ENCODE peak calls at places on chromosomes 16 and 17, in ten cellular contexts. One of them, this sample, is unnamed. For H3K27me3 and H3K36me3, the result is how much of the 10 kb centered on the place peaks cover.

GRCh38 chr17:48054238-48055185 is 6.4 kb downstream of the NFE2L1 start:
- DNase-seq in RWPE2: peak
- DNase-seq in thyroid gland: peak
- DNase-seq in ovary: peak
- DNase-seq in GM23248: peak
- DNase-seq in GM06990: no peak
- DNase-seq in heart right ventricle: peak
- DNase-seq in prostate gland: peak
- DNase-seq in psoas muscle: peak
- DNase-seq in stomach: peak
- DNase-seq in this sample: peak

GRCh38 chr17:66932295-66932694 is 32.2 kb upstream of the CACNG4 start:
- DNase-seq in RWPE2: no peak
- DNase-seq in thyroid gland: no peak
- DNase-seq in ovary: no peak
- DNase-seq in GM23248: no peak
- DNase-seq in GM06990: no peak
- DNase-seq in heart right ventricle: no peak
- DNase-seq in prostate gland: no peak
- DNase-seq in psoas muscle: no peak
- DNase-seq in stomach: no peak
- DNase-seq in this sample: peak

GRCh38 chr16:81642107-81642436 is 137.0 kb upstream of the PLCG2 start:
- DNase-seq in RWPE2: no peak
- DNase-seq in thyroid gland: no peak
- DNase-seq in ovary: no peak
- DNase-seq in GM23248: no peak
- DNase-seq in GM06990: no peak
- DNase-seq in heart right ventricle: no peak
- DNase-seq in prostate gland: no peak
- DNase-seq in psoas muscle: no peak
- DNase-seq in stomach: no peak
- DNase-seq in this sample: no peak

GRCh38 chr17:69506489-69506888 is 92.0 kb downstream of the MAP2K6 start:
- DNase-seq in RWPE2: no peak
- DNase-seq in thyroid gland: no peak
- DNase-seq in ovary: no peak
- DNase-seq in GM23248: peak
- DNase-seq in GM06990: no peak
- DNase-seq in heart right ventricle: no peak
- DNase-seq in prostate gland: no peak
- DNase-seq in psoas muscle: no peak
- DNase-seq in stomach: no peak
- DNase-seq in this sample: no peak

GRCh38 chr17:10033982-10034381 is 128.9 kb upstream of the RCVRN start:
- DNase-seq in RWPE2: no peak
- DNase-seq in thyroid gland: no peak
- DNase-seq in ovary: no peak
- DNase-seq in GM23248: peak
- DNase-seq in GM06990: no peak
- DNase-seq in heart right ventricle: no peak
- DNase-seq in prostate gland: no peak
- DNase-seq in psoas muscle: no peak
- DNase-seq in stomach: no peak
- DNase-seq in this sample: no peak

GRCh38 chr16:58814348-58814801 is 80.3 kb upstream of the GOT2 start:
- DNase-seq in RWPE2: no peak
- DNase-seq in thyroid gland: peak
- DNase-seq in ovary: peak
- DNase-seq in GM23248: peak
- DNase-seq in GM06990: peak
- DNase-seq in heart right ventricle: peak
- DNase-seq in prostate gland: peak
- DNase-seq in psoas muscle: no peak
- DNase-seq in stomach: peak
- DNase-seq in this sample: peak

GRCh38 chr16:75379911-75380847 is 53.1 kb downstream of the CFDP1 start:
- DNase-seq in RWPE2: no peak
- DNase-seq in thyroid gland: no peak
- DNase-seq in ovary: no peak
- DNase-seq in GM23248: no peak
- DNase-seq in GM06990: peak
- DNase-seq in heart right ventricle: no peak
- DNase-seq in prostate gland: no peak
- DNase-seq in psoas muscle: no peak
- DNase-seq in stomach: no peak
- DNase-seq in this sample: no peak

GRCh38 chr17:83201206-83202001 is 122.0 kb downstream of the METRNL start:
- DNase-seq in RWPE2: no peak
- DNase-seq in thyroid gland: peak
- DNase-seq in ovary: no peak
- DNase-seq in GM23248: peak
- DNase-seq in GM06990: no peak
- DNase-seq in heart right ventricle: no peak
- DNase-seq in prostate gland: peak
- DNase-seq in psoas muscle: peak
- DNase-seq in stomach: peak
- DNase-seq in this sample: peak

DNA sequence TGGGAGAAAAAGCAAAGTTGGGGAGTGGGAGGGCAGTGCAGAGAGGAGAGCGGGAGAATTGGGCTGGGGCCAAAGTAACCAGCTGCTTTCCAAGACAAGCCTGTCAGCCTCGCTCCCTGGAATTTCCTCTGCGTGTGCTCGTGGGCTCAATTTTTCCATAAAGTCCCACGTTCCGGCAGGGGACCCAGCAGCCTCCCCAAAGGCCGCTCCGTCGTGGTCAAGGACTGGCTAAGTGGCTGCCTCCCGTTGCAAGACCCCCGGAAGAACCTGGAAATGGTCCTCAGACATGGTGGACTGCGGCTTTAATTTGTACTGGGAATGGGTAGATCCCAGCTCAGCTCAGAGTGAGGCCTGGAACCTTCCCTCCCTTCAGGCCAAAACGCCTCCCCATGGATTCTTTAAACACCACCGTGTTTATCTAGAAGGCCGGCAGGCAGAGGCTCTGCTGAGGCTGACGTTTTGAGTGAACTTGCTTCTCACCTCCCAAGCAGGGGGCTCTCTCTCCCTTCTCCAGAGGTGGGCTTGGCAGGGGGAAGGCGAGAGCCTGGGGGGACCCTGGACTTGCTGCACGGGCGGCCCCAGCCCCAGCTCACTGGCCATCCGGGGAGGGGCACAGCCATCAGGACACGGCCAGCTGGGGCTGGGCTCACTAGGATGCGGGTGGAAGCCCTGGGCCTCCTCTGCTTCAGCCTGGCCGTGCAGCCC is 190.0 kb downstream of the C16orf95 start:
- DNase-seq in RWPE2: peak
- DNase-seq in thyroid gland: no peak
- DNase-seq in ovary: peak
- DNase-seq in GM23248: no peak
- DNase-seq in GM06990: no peak
- DNase-seq in heart right ventricle: peak
- DNase-seq in prostate gland: no peak
- DNase-seq in psoas muscle: no peak
- DNase-seq in stomach: no peak
- DNase-seq in this sample: no peak
- H3K4me3 ChIP-seq in RWPE2: no peak
- H3K4me3 ChIP-seq in thyroid gland: no peak
- H3K4me3 ChIP-seq in ovary: no peak
- H3K4me3 ChIP-seq in GM23248: no peak
- H3K4me3 ChIP-seq in GM06990: no peak
- H3K4me3 ChIP-seq in heart right ventricle: peak
- H3K4me3 ChIP-seq in prostate gland: no peak
- H3K4me3 ChIP-seq in psoas muscle: no peak
- H3K4me3 ChIP-seq in stomach: no peak
- H3K4me3 ChIP-seq in this sample: no peak

GRCh38 chr17:58282442-58282841 is 1.7 kb upstream of the MPO start:
- DNase-seq in RWPE2: no peak
- DNase-seq in thyroid gland: no peak
- DNase-seq in ovary: no peak
- DNase-seq in GM23248: no peak
- DNase-seq in GM06990: no peak
- DNase-seq in heart right ventricle: no peak
- DNase-seq in prostate gland: no peak
- DNase-seq in psoas muscle: no peak
- DNase-seq in stomach: no peak
- DNase-seq in this sample: no peak

GRCh38 chr17:58283674-58284612 is 3.2 kb upstream of the MPO start:
- DNase-seq in RWPE2: no peak
- DNase-seq in thyroid gland: no peak
- DNase-seq in ovary: no peak
- DNase-seq in GM23248: no peak
- DNase-seq in GM06990: no peak
- DNase-seq in heart right ventricle: no peak
- DNase-seq in prostate gland: no peak
- DNase-seq in psoas muscle: no peak
- DNase-seq in stomach: no peak
- DNase-seq in this sample: no peak

GRCh38 chr17:58280480-58281217 is at the start of gene MPO:
- DNase-seq in RWPE2: no peak
- DNase-seq in thyroid gland: no peak
- DNase-seq in ovary: no peak
- DNase-seq in GM23248: no peak
- DNase-seq in GM06990: no peak
- DNase-seq in heart right ventricle: no peak
- DNase-seq in prostate gland: no peak
- DNase-seq in psoas muscle: no peak
- DNase-seq in stomach: no peak
- DNase-seq in this sample: no peak

GRCh38 chr17:58279736-58280479 is 827 bp downstream of the MPO start:
- DNase-seq in RWPE2: no peak
- DNase-seq in thyroid gland: no peak
- DNase-seq in ovary: no peak
- DNase-seq in GM23248: no peak
- DNase-seq in GM06990: no peak
- DNase-seq in heart right ventricle: no peak
- DNase-seq in prostate gland: no peak
- DNase-seq in psoas muscle: no peak
- DNase-seq in stomach: no peak
- DNase-seq in this sample: no peak

GRCh38 chr17:58281511-58282011 is 826 bp upstream of the MPO start:
- DNase-seq in RWPE2: no peak
- DNase-seq in thyroid gland: no peak
- DNase-seq in ovary: no peak
- DNase-seq in GM23248: no peak
- DNase-seq in GM06990: no peak
- DNase-seq in heart right ventricle: no peak
- DNase-seq in prostate gland: no peak
- DNase-seq in psoas muscle: no peak
- DNase-seq in stomach: no peak
- DNase-seq in this sample: no peak
- H3K27me3 ChIP-seq in RWPE2: under half
- H3K27me3 ChIP-seq in thyroid gland: under half
- H3K27me3 ChIP-seq in ovary: under half
- H3K27me3 ChIP-seq in GM23248: under half
- H3K27me3 ChIP-seq in GM06990: under half
- H3K27me3 ChIP-seq in heart right ventricle: half or more
- H3K27me3 ChIP-seq in prostate gland: under half
- H3K27me3 ChIP-seq in psoas muscle: under half
- H3K27me3 ChIP-seq in stomach: under half
- H3K27me3 ChIP-seq in this sample: under half

GRCh38 chr17:68446626-68447041 is 10.7 kb downstream of the WIPI1 start:
- DNase-seq in RWPE2: no peak
- DNase-seq in thyroid gland: no peak
- DNase-seq in ovary: no peak
- DNase-seq in GM23248: no peak
- DNase-seq in GM06990: no peak
- DNase-seq in heart right ventricle: no peak
- DNase-seq in prostate gland: no peak
- DNase-seq in psoas muscle: no peak
- DNase-seq in stomach: no peak
- DNase-seq in this sample: no peak

GRCh38 chr17:68450391-68450790 is 6.9 kb downstream of the WIPI1 start:
- DNase-seq in RWPE2: no peak
- DNase-seq in thyroid gland: no peak
- DNase-seq in ovary: no peak
- DNase-seq in GM23248: no peak
- DNase-seq in GM06990: no peak
- DNase-seq in heart right ventricle: no peak
- DNase-seq in prostate gland: no peak
- DNase-seq in psoas muscle: no peak
- DNase-seq in stomach: no peak
- DNase-seq in this sample: no peak

GRCh38 chr17:68451650-68452354 is 5.5 kb downstream of the WIPI1 start:
- DNase-seq in RWPE2: no peak
- DNase-seq in thyroid gland: no peak
- DNase-seq in ovary: no peak
- DNase-seq in GM23248: no peak
- DNase-seq in GM06990: no peak
- DNase-seq in heart right ventricle: no peak
- DNase-seq in prostate gland: no peak
- DNase-seq in psoas muscle: no peak
- DNase-seq in stomach: no peak
- DNase-seq in this sample: no peak

GRCh38 chr17:68450801-68451200 is 6.5 kb downstream of the WIPI1 start:
- DNase-seq in RWPE2: no peak
- DNase-seq in thyroid gland: no peak
- DNase-seq in ovary: no peak
- DNase-seq in GM23248: no peak
- DNase-seq in GM06990: no peak
- DNase-seq in heart right ventricle: no peak
- DNase-seq in prostate gland: no peak
- DNase-seq in psoas muscle: no peak
- DNase-seq in stomach: no peak
- DNase-seq in this sample: no peak

DNA sequence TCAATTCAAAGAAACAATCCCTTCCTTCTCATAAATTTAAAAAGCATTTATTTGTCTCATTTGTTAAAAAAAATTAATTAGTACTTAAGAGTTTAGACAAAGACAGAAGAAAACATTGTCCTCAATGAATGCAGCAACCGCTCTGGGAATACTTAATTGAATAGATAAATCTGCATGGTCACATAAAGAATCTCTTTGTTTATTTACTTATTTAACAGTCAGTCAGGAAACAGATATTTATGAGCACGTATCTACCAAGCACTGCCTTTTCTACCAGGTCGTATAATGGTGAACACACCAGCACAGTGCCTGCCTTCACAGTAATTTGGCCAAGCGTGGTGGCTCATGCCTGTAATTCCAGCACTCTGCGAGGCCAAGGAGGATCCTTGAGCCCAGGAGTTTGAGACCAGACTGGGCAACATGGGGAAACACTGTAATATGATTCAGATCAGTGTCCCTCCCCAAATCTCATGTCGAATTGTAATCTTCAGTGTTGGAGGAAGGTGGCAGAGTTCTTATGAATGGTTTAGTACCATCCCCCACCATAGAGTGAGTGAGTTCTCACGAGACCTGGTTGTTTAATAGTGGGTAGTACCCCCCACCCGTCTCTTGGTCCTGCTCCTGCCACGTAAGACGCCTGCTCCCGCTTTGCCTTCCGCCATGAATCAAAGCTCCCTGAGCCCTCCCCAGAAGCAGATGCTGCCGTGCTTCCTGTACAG is 8.1 kb downstream of the WIPI1 start:
- DNase-seq in RWPE2: no peak
- DNase-seq in thyroid gland: no peak
- DNase-seq in ovary: no peak
- DNase-seq in GM23248: no peak
- DNase-seq in GM06990: no peak
- DNase-seq in heart right ventricle: no peak
- DNase-seq in prostate gland: no peak
- DNase-seq in psoas muscle: no peak
- DNase-seq in stomach: no peak
- DNase-seq in this sample: no peak
- H3K36me3 ChIP-seq in RWPE2: under half
- H3K36me3 ChIP-seq in thyroid gland: under half
- H3K36me3 ChIP-seq in ovary: under half
- H3K36me3 ChIP-seq in GM23248: half or more
- H3K36me3 ChIP-seq in GM06990: under half
- H3K36me3 ChIP-seq in heart right ventricle: under half
- H3K36me3 ChIP-seq in prostate gland: under half
- H3K36me3 ChIP-seq in psoas muscle: under half
- H3K36me3 ChIP-seq in stomach: half or more
- H3K36me3 ChIP-seq in this sample: under half

DNA sequence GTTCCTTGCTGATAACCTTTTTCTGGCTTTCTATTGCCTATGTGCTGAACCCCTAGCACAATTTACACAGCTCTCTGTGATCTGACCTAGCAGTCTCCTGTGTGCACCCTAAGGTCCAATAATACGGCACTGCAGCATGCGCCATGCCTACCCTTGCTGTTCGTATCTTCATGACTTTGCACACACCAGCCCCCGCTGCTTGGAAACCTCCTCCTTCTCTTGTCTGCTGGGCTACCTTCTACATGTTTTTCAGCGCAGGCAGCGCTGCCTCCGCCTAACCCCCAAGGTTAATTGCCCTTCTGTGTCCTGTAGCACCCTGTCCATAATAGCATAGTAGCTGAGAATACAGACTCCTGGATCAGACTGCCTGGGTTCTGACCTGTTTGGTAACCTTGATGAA is 1.4 kb downstream of the STARD3 start:
- DNase-seq in RWPE2: no peak
- DNase-seq in thyroid gland: no peak
- DNase-seq in ovary: no peak
- DNase-seq in GM23248: no peak
- DNase-seq in GM06990: no peak
- DNase-seq in heart right ventricle: no peak
- DNase-seq in prostate gland: no peak
- DNase-seq in psoas muscle: no peak
- DNase-seq in stomach: no peak
- DNase-seq in this sample: no peak
- H3K4me3 ChIP-seq in RWPE2: no peak
- H3K4me3 ChIP-seq in thyroid gland: no peak
- H3K4me3 ChIP-seq in ovary: peak
- H3K4me3 ChIP-seq in GM23248: peak
- H3K4me3 ChIP-seq in GM06990: peak
- H3K4me3 ChIP-seq in heart right ventricle: peak
- H3K4me3 ChIP-seq in prostate gland: peak
- H3K4me3 ChIP-seq in psoas muscle: peak
- H3K4me3 ChIP-seq in stomach: peak
- H3K4me3 ChIP-seq in this sample: peak

This sample was measured in BE2C.